ENCODE peak calls at places on chromosomes 11 and 22, in seven cellular contexts. B, V, A, I, J, Q and S are unnamed samples.

GRCh38 chr11:44304091-44305084 is 5.6 kb downstream of the ALX4 start:
- DNase-seq in V (no peak), B (peak), I (no peak), Q (peak), J (no peak), A (no peak), S (no peak)

GRCh38 chr22:46813816-46814597 is 51.6 kb downstream of the TBC1D22A start:
- DNase-seq in V (no peak), Q (peak), B (peak), A (no peak), I (no peak), J (peak), S (peak)

GRCh38 chr11:44079376-44079775 is 13.3 kb downstream of the ACCS start:
- DNase-seq in B (no peak), I (no peak), J (no peak), A (no peak), Q (no peak), V (no peak), S (no peak)

GRCh38 chr22:44103735-44104134 is 77.0 kb upstream of the PARVG start:
- DNase-seq in B (no peak), Q (no peak), A (no peak), I (no peak), V (no peak), J (peak), S (no peak)

GRCh38 chr11:29280452-29280851 is 736.4 kb downstream of the KCNA4 start:
- DNase-seq in B (no peak), J (no peak), I (no peak), Q (peak), A (peak), V (no peak), S (no peak)

GRCh38 chr11:126424471-126425039 is 69.1 kb downstream of the ST3GAL4 start:
- DNase-seq in V (no peak), Q (no peak), I (no peak), J (no peak), B (no peak), A (no peak), S (no peak)

GRCh38 chr22:25869771-25870170 is 127.8 kb downstream of the MYO18B start:
- DNase-seq in B (no peak), J (no peak), V (no peak), Q (no peak), I (no peak), A (no peak), S (no peak)

GRCh38 chr11:123382555-123383074 is 47.5 kb upstream of the GRAMD1B start:
- DNase-seq in J (no peak), A (no peak), V (no peak), I (no peak), Q (no peak), B (no peak), S (no peak)

GRCh38 chr11:64604458-64605247 is 13.6 kb downstream of the SLC22A12 start:
- DNase-seq in V (no peak), Q (no peak), A (no peak), J (no peak), I (no peak), B (no peak), S (no peak)

GRCh38 chr11:120130176-120130980 is 7.5 kb downstream of the TRIM29 start:
- DNase-seq in I (no peak), J (no peak), Q (no peak), A (no peak), B (no peak), V (no peak), S (no peak)

GRCh38 chr11:120182790-120183491 is 27.9 kb upstream of the OAF start:
- DNase-seq in V (no peak), Q (no peak), B (no peak), A (peak), J (peak), I (peak), S (no peak)

GRCh38 chr11:106389096-106389495 is 311.6 kb downstream of the AASDHPPT start:
- DNase-seq in B (peak), J (no peak), A (peak), Q (peak), I (no peak), V (no peak), S (peak)

GRCh38 chr11:359181-359714 is 10.1 kb upstream of the B4GALNT4 start:
- DNase-seq in I (no peak), B (no peak), J (no peak), A (no peak), Q (peak), V (no peak), S (no peak)

GRCh38 chr22:42357221-42357620 is 75.0 kb downstream of the NFAM1 start:
- DNase-seq in I (no peak), J (no peak), B (no peak), V (no peak), A (no peak), Q (no peak), S (no peak)

GRCh38 chr11:1181858-1182535 is 24.2 kb downstream of the MUC5AC start:
- DNase-seq in A (no peak), V (no peak), J (no peak), I (no peak), B (no peak), Q (no peak), S (no peak)

GRCh38 chr22:22479999-22480532 is 28.5 kb downstream of the ZNF280B start:
- DNase-seq in J (no peak), Q (peak), I (no peak), B (no peak), A (no peak), V (no peak), S (no peak)

GRCh38 chr11:95152878-95153856 is 63.5 kb downstream of the ENDOD1 start:
- DNase-seq in V (peak), A (no peak), J (no peak), Q (no peak), I (no peak), B (no peak), S (no peak)

GRCh38 chr11:10550503-10550902 is 9.5 kb upstream of the RNF141 start:
- DNase-seq in J (no peak), V (no peak), I (no peak), A (no peak), Q (peak), B (peak), S (peak)

GRCh38 chr22:44705022-44705297 is 3.0 kb downstream of the PRR5 start:
- DNase-seq in B (no peak), I (no peak), Q (no peak), V (no peak), J (no peak), A (no peak), S (no peak)

GRCh38 chr11:57310630-57311086 is 14.1 kb downstream of the TNKS1BP1 start:
- DNase-seq in J (peak), V (no peak), Q (peak), A (no peak), I (peak), B (no peak), S (peak)

GRCh38 chr11:9160166-9160565 is 68.8 kb upstream of the SCUBE2 start:
- DNase-seq in I (no peak), J (no peak), V (no peak), B (no peak), A (no peak), Q (peak), S (no peak)

GRCh38 chr22:35102663-35103062 is 36.7 kb downstream of the ISX start:
- DNase-seq in A (peak), J (no peak), V (peak), Q (peak), B (peak), I (peak), S (no peak)

GRCh38 chr11:116563028-116563712 is 209.6 kb downstream of the BUD13 start:
- DNase-seq in Q (peak), A (peak), V (no peak), J (peak), I (peak), B (no peak), S (peak)

GRCh38 chr22:46432164-46433068 is 96.9 kb downstream of the TRMU start:
- DNase-seq in Q (no peak), B (no peak), A (no peak), I (peak), J (no peak), V (peak), S (no peak)

GRCh38 chr11:84981296-84981695 is 645.8 kb downstream of the DLG2 start:
- DNase-seq in A (no peak), V (no peak), B (peak), Q (no peak), I (no peak), J (no peak), S (no peak)

GRCh38 chr11:197741-198235 is 4.9 kb downstream of the SCGB1C1 start:
- DNase-seq in I (no peak), Q (no peak), J (no peak), B (no peak), A (no peak), V (no peak), S (no peak)

GRCh38 chr22:47188337-47189055 is 426.0 kb downstream of the TBC1D22A start:
- DNase-seq in V (no peak), Q (no peak), A (no peak), I (no peak), B (no peak), J (no peak), S (no peak)

GRCh38 chr11:69841170-69841858 is 22.1 kb upstream of the FGF3 start:
- DNase-seq in J (no peak), I (no peak), Q (peak), V (no peak), B (no peak), A (no peak), S (no peak)

GRCh38 chr11:80024119-80024518 is 583.3 kb upstream of the TENM4 start:
- DNase-seq in J (no peak), B (peak), V (no peak), Q (no peak), A (no peak), I (no peak), S (no peak)

GRCh38 chr11:67117667-67118058 is 1.4 kb upstream of the KDM2A start:
- DNase-seq in B (no peak), Q (no peak), I (peak), J (no peak), V (no peak), A (no peak), S (no peak)

GRCh38 chr11:83057721-83058120 is 14.0 kb downstream of the RAB30 start:
- DNase-seq in Q (no peak), I (no peak), B (no peak), A (no peak), V (no peak), J (no peak), S (no peak)

GRCh38 chr11:58629857-58630256 is 7.4 kb downstream of the CNTF start:
- DNase-seq in I (peak), B (peak), V (peak), Q (peak), J (no peak), A (peak), S (peak)

GRCh38 chr11:110093407-110094297 is 460 bp downstream of the ZC3H12C start:
- DNase-seq in B (peak), V (peak), Q (peak), I (peak), A (peak), J (peak), S (peak)